ENCODE peak calls at places on chromosomes 1 and 21, in six cellular contexts. S is fibroblast of lung, A is psoas muscle, O is SK-N-SH, R is MM.1S, N is cardiac muscle cell. P is an unnamed sample. For H3K27me3 and H3K4me1, the result is how much of the 10 kb centered on the place peaks cover.

GRCh38 chr1:113109908-113110554 is 37.0 kb downstream of the LRIG2 start:
- DNase-seq in S (peak), A (no peak), O (peak), R (no peak), N (peak), P (no peak)

GRCh38 chr1:28208818-28209441 is 23.9 kb downstream of the DNAJC8 start:
- DNase-seq in S (peak), A (peak), O (peak), R (peak), N (peak), P (no peak)

GRCh38 chr21:45026066-45026745 is 48.2 kb upstream of the ADARB1 start:
- DNase-seq in S (no peak), A (no peak), O (no peak), R (no peak), N (no peak), P (no peak)

GRCh38 chr1:189962171-189962570 is 515.5 kb downstream of the BRINP3 start:
- DNase-seq in S (peak), A (no peak), O (no peak), R (no peak), N (peak), P (no peak)

GRCh38 chr1:16156848-16157495 is 1.1 kb upstream of the EPHA2 start:
- DNase-seq in S (peak), A (no peak), O (no peak), R (no peak), N (peak), P (no peak)

GRCh38 chr1:94012686-94013330 is 103.6 kb upstream of the GCLM start:
- DNase-seq in S (no peak), A (no peak), O (no peak), R (no peak), N (no peak), P (no peak)

GRCh38 chr1:168504064-168504837 is 39.5 kb downstream of the XCL2 start:
- DNase-seq in S (peak), A (peak), O (no peak), R (no peak), N (peak), P (peak)

GRCh38 chr1:202135221-202135721 is 9.3 kb downstream of the ARL8A start:
- DNase-seq in S (peak), A (no peak), O (peak), R (peak), N (peak), P (no peak)

GRCh38 chr1:39003787-39004186 is 12.7 kb downstream of the AKIRIN1 start:
- DNase-seq in S (peak), A (no peak), O (no peak), R (no peak), N (peak), P (no peak)

DNA sequence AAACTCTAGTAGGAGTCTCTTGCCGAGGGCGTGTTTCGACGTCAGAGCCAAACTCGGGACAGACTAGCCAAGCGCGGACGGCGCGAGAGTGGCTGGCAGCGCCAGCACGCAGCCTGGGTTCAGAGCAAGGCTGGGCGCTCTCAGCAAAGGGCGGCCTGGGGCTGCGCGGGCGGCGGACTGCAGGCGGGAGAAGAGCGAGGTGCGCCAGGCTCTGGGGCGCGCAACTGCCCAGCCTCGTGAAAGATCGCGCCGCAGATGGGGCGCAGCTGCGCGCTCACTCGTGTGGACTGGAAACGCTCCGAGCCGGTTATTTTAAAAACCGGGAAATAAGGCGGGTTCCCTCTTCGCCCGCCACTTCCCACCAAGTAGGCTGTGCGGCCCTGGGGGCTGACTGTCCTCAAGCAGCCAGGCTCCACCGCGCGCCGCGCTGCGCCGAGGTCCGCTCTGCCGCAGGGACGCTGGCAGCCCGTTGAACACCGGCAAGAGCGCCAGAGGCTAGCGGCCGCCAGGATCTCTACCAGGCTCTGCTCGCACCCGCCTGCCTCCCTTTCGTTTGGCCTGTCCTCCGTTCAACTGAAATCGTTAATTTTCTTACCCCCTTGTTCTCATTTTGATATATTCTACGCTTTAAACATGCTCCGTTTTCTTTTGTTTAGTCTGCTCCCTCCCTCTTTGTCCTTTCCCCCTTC is 2.4 kb downstream of the ALX3 start:
- DNase-seq in S (no peak), A (peak), O (no peak), R (no peak), N (no peak), P (no peak)
- H3K27me3 ChIP-seq in S (half or more), A (half or more), O (under half), R (under half), N (half or more), P (half or more)

GRCh38 chr1:151920147-151920546 is 10.8 kb upstream of the THEM4 start:
- DNase-seq in S (no peak), A (no peak), O (no peak), R (peak), N (no peak), P (no peak)
- H3K4me1 ChIP-seq in S (under half), A (under half), O (under half), R (half or more), N (under half), P (under half)

DNA sequence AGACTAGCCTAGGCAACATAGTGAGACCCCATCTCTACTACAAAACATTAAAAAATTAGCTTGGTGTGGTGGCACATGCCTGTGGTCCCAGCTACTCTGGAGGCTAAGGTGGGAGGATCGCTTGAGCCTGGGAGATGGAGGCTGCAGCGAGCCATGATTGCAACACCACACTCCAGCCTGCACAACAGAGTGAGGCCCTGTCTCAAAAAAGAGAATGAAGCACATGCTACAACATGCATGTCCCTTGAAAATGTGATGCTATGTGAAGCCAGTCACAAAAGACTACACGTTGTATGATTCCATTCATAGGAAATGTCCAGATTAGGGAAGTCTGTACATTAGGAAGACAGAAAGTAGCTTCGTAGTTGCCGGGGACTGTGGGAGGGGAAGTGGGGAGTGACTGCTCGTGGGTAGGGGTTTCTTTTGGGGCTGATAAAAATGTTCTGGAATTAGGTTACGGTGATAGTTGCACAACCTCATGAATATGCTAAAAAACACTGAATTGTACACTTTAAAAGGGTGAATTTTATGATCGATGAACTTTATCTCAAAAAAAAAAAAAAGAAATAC is 202.1 kb downstream of the KAZN start:
- DNase-seq in S (no peak), A (no peak), O (no peak), R (no peak), N (no peak), P (no peak)
- H3K27me3 ChIP-seq in S (under half), A (under half), O (under half), R (under half), N (under half), P (under half)

DNA sequence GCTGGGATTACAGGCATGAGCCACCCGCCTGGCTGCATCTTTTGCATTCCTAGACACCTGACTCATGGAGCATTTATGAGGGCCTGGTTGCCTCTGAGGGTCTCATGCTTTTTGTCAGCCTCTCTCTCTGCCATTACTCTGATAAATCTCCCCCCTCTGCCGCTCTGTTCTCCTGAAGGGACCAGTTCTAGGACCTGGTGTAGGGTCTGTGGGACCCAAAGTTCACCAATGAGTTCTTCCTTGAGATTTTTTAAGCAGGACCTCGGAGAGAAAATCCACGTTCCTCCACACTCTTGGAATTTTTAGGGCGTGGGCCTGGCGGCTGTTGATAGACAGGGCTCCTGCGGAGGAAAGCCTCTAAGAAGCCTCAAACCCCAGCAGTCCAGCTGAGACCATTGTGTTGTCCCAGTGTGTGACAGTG is 91.9 kb upstream of the ERRFI1 start:
- DNase-seq in S (peak), A (no peak), O (no peak), R (no peak), N (no peak), P (no peak)
- H3K4me1 ChIP-seq in S (under half), A (under half), O (under half), R (under half), N (under half), P (under half)